ENCODE peak calls at places on chromosomes 12 and 14, in four cellular contexts. H is HCT116, P is HepG2, V is H1. W is an unnamed sample.

GRCh38 chr12:1612196-1612595 is 16.8 kb upstream of the WNT5B start:
- DNase-seq in H (no peak), P (no peak), V (no peak), W (no peak)

GRCh38 chr14:71070169-71070568 is 162.9 kb downstream of the PCNX1 start:
- DNase-seq in H (no peak), P (no peak), V (no peak), W (no peak)

GRCh38 chr12:117577122-117577657 is 215.8 kb upstream of the NOS1 start:
- DNase-seq in H (no peak), P (no peak), V (no peak), W (no peak)

GRCh38 chr12:13964666-13965065 is 16.7 kb downstream of the GRIN2B start:
- DNase-seq in H (no peak), P (no peak), V (no peak), W (no peak)

GRCh38 chr14:86505808-86506207 is 975.9 kb downstream of the FLRT2 start:
- DNase-seq in H (no peak), P (no peak), V (no peak), W (no peak)

GRCh38 chr14:21384494-21384851 is 654 bp upstream of the SUPT16H start:
- DNase-seq in H (no peak), P (no peak), V (no peak), W (no peak)

GRCh38 chr12:42180990-42181611 is 36.4 kb upstream of the GXYLT1 start:
- DNase-seq in H (no peak), P (peak), V (no peak), W (no peak)

GRCh38 chr12:113051759-113052158 is 4.8 kb upstream of the DTX1 start:
- DNase-seq in H (no peak), P (no peak), V (no peak), W (no peak)

GRCh38 chr12:121767525-121768016 is 25.9 kb downstream of the RHOF start:
- DNase-seq in H (no peak), P (no peak), V (no peak), W (no peak)

GRCh38 chr12:72610854-72611358 is 338.7 kb downstream of the TRHDE start:
- DNase-seq in H (no peak), P (no peak), V (no peak), W (no peak)

GRCh38 chr14:99758121-99758871 is 34.9 kb upstream of the EML1 start:
- DNase-seq in H (no peak), P (no peak), V (no peak), W (no peak)
- H3K27ac ChIP-seq in H (no peak), P (no peak), V (no peak), W (no peak)

GRCh38 chr14:30957813-30958370 is 67.6 kb upstream of the AP4S1 start:
- DNase-seq in H (no peak), P (peak), V (no peak), W (no peak)
- TF ChIP-seq SP1 in H (no peak), P (no peak), V (no peak), W (no peak)

GRCh38 chr12:48008950-48009349 is 4.7 kb upstream of the COL2A1 start:
- DNase-seq in H (no peak), P (no peak), V (no peak), W (no peak)
- TF ChIP-seq POLR2AphosphoS5 in H (no peak), P (no peak), V (no peak), W (no peak)

GRCh38 chr12:66242261-66242760 is 53.3 kb downstream of the IRAK3 start:
- DNase-seq in H (no peak), P (no peak), V (no peak), W (no peak)
- H3K27ac ChIP-seq in H (no peak), P (no peak), V (no peak), W (no peak)